ENCODE peak calls at places on chromosomes 11 and 22, in seven cellular contexts. One of them, this sample, is unnamed.

GRCh38 chr22:50696799-50697561 is 24.4 kb downstream of the SHANK3 start:
- DNase-seq in AG10803: peak
- DNase-seq in cardiac muscle cell: peak
- DNase-seq in adrenal gland: no peak
- DNase-seq in epithelial cell of esophagus: peak
- DNase-seq in fibroblast of the aortic adventitia: no peak
- DNase-seq in tibial nerve: no peak
- DNase-seq in this sample: no peak

GRCh38 chr11:88345408-88345807 is 7.9 kb upstream of the CTSC start:
- DNase-seq in AG10803: peak
- DNase-seq in cardiac muscle cell: no peak
- DNase-seq in adrenal gland: no peak
- DNase-seq in epithelial cell of esophagus: peak
- DNase-seq in fibroblast of the aortic adventitia: no peak
- DNase-seq in tibial nerve: no peak
- DNase-seq in this sample: no peak

GRCh38 chr11:626475-627272 is at the start of gene SCT:
- DNase-seq in AG10803: no peak
- DNase-seq in cardiac muscle cell: no peak
- DNase-seq in adrenal gland: no peak
- DNase-seq in epithelial cell of esophagus: no peak
- DNase-seq in fibroblast of the aortic adventitia: no peak
- DNase-seq in tibial nerve: no peak
- DNase-seq in this sample: no peak

GRCh38 chr11:66101055-66101454 is 31.0 kb downstream of the PACS1 start:
- DNase-seq in AG10803: no peak
- DNase-seq in cardiac muscle cell: no peak
- DNase-seq in adrenal gland: no peak
- DNase-seq in epithelial cell of esophagus: no peak
- DNase-seq in fibroblast of the aortic adventitia: no peak
- DNase-seq in tibial nerve: no peak
- DNase-seq in this sample: no peak

GRCh38 chr11:28463826-28464225 is 355.6 kb downstream of the METTL15 start:
- DNase-seq in AG10803: no peak
- DNase-seq in cardiac muscle cell: no peak
- DNase-seq in adrenal gland: no peak
- DNase-seq in epithelial cell of esophagus: peak
- DNase-seq in fibroblast of the aortic adventitia: peak
- DNase-seq in tibial nerve: no peak
- DNase-seq in this sample: no peak

GRCh38 chr22:47158457-47158856 is 396.0 kb downstream of the TBC1D22A start:
- DNase-seq in AG10803: no peak
- DNase-seq in cardiac muscle cell: no peak
- DNase-seq in adrenal gland: no peak
- DNase-seq in epithelial cell of esophagus: no peak
- DNase-seq in fibroblast of the aortic adventitia: no peak
- DNase-seq in tibial nerve: no peak
- DNase-seq in this sample: no peak

GRCh38 chr11:74532496-74533246 is 39.1 kb upstream of the LIPT2 start:
- DNase-seq in AG10803: no peak
- DNase-seq in cardiac muscle cell: no peak
- DNase-seq in adrenal gland: no peak
- DNase-seq in epithelial cell of esophagus: peak
- DNase-seq in fibroblast of the aortic adventitia: no peak
- DNase-seq in tibial nerve: no peak
- DNase-seq in this sample: no peak

GRCh38 chr11:62680825-62681240 is 2.0 kb upstream of the UBXN1 start:
- DNase-seq in AG10803: peak
- DNase-seq in cardiac muscle cell: peak
- DNase-seq in adrenal gland: peak
- DNase-seq in epithelial cell of esophagus: peak
- DNase-seq in fibroblast of the aortic adventitia: peak
- DNase-seq in tibial nerve: peak
- DNase-seq in this sample: no peak

GRCh38 chr22:35854334-35854733 is 136.7 kb downstream of the APOL5 start:
- DNase-seq in AG10803: no peak
- DNase-seq in cardiac muscle cell: no peak
- DNase-seq in adrenal gland: no peak
- DNase-seq in epithelial cell of esophagus: no peak
- DNase-seq in fibroblast of the aortic adventitia: no peak
- DNase-seq in tibial nerve: no peak
- DNase-seq in this sample: no peak

GRCh38 chr11:31959711-31960110 is 131.2 kb upstream of the RCN1 start:
- DNase-seq in AG10803: peak
- DNase-seq in cardiac muscle cell: no peak
- DNase-seq in adrenal gland: no peak
- DNase-seq in epithelial cell of esophagus: peak
- DNase-seq in fibroblast of the aortic adventitia: peak
- DNase-seq in tibial nerve: no peak
- DNase-seq in this sample: no peak

GRCh38 chr11:112460141-112460540 is 199.5 kb upstream of the PLET1 start:
- DNase-seq in AG10803: no peak
- DNase-seq in cardiac muscle cell: no peak
- DNase-seq in adrenal gland: no peak
- DNase-seq in epithelial cell of esophagus: no peak
- DNase-seq in fibroblast of the aortic adventitia: no peak
- DNase-seq in tibial nerve: no peak
- DNase-seq in this sample: no peak

GRCh38 chr11:35111171-35112055 is 27.6 kb upstream of the CD44 start:
- DNase-seq in AG10803: peak
- DNase-seq in cardiac muscle cell: no peak
- DNase-seq in adrenal gland: peak
- DNase-seq in epithelial cell of esophagus: peak
- DNase-seq in fibroblast of the aortic adventitia: peak
- DNase-seq in tibial nerve: no peak
- DNase-seq in this sample: no peak

GRCh38 chr11:103395612-103396011 is 286.4 kb downstream of the DYNC2H1 start:
- DNase-seq in AG10803: peak
- DNase-seq in cardiac muscle cell: no peak
- DNase-seq in adrenal gland: no peak
- DNase-seq in epithelial cell of esophagus: peak
- DNase-seq in fibroblast of the aortic adventitia: peak
- DNase-seq in tibial nerve: no peak
- DNase-seq in this sample: peak

GRCh38 chr11:122751298-122752070 is 86.8 kb upstream of the CRTAM start:
- DNase-seq in AG10803: peak
- DNase-seq in cardiac muscle cell: no peak
- DNase-seq in adrenal gland: no peak
- DNase-seq in epithelial cell of esophagus: peak
- DNase-seq in fibroblast of the aortic adventitia: peak
- DNase-seq in tibial nerve: no peak
- DNase-seq in this sample: no peak

GRCh38 chr11:61359541-61359940 is 2.1 kb downstream of the CYB561A3 start:
- DNase-seq in AG10803: no peak
- DNase-seq in cardiac muscle cell: no peak
- DNase-seq in adrenal gland: no peak
- DNase-seq in epithelial cell of esophagus: no peak
- DNase-seq in fibroblast of the aortic adventitia: no peak
- DNase-seq in tibial nerve: no peak
- DNase-seq in this sample: no peak
- H3K4me3 ChIP-seq in AG10803: no peak
- H3K4me3 ChIP-seq in cardiac muscle cell: no peak
- H3K4me3 ChIP-seq in adrenal gland: peak
- H3K4me3 ChIP-seq in epithelial cell of esophagus: no peak
- H3K4me3 ChIP-seq in fibroblast of the aortic adventitia: peak
- H3K4me3 ChIP-seq in tibial nerve: no peak
- H3K4me3 ChIP-seq in this sample: no peak

DNA sequence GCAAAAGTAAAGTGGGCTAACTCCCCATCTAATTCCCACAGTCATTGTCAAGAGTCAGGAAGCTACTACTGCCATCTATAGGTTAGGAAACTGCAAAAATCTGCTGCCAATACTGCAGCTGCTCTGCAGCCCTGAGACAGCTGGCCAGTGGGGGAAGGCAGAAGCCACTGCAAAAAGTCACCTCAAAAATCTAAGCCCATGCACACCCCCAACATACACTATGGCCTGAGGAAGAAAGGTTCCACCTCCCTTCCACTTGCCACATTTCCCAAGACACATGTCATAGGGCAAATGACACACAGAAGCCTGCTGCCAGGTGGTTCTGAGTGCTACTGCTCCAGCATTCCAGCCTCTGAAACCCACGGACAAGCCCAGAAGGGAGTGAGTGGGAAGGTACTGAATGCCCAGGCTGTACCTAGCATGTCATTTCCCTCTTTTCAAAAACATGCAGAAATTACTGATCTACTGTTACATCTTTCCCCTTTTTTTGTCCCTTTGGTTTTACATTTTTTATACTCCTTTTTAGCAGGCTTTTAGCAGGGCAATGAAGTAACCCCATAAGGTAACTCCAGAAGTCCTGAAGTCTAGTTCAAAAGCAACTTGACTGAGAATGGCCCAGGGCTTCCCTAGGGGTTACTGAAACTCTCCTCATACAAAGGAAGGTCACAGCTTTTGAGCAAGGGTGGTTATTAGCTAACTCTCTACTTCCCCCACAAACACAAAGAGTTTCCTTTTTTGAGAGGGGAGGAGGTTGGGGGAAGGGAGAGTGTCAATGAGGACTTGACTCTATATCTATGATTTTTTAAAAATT is 36.8 kb downstream of the DGCR2 start:
- DNase-seq in AG10803: peak
- DNase-seq in cardiac muscle cell: no peak
- DNase-seq in adrenal gland: no peak
- DNase-seq in epithelial cell of esophagus: peak
- DNase-seq in fibroblast of the aortic adventitia: peak
- DNase-seq in tibial nerve: no peak
- DNase-seq in this sample: no peak
- TF ChIP-seq CTCF in AG10803: peak
- TF ChIP-seq CTCF in cardiac muscle cell: peak
- TF ChIP-seq CTCF in adrenal gland: peak
- TF ChIP-seq CTCF in epithelial cell of esophagus: peak
- TF ChIP-seq CTCF in fibroblast of the aortic adventitia: peak
- TF ChIP-seq CTCF in tibial nerve: no peak
- TF ChIP-seq CTCF in this sample: peak

GRCh38 chr22:29798318-29798717 is 31.1 kb downstream of the UQCR10 start:
- DNase-seq in AG10803: peak
- DNase-seq in cardiac muscle cell: no peak
- DNase-seq in adrenal gland: no peak
- DNase-seq in epithelial cell of esophagus: no peak
- DNase-seq in fibroblast of the aortic adventitia: no peak
- DNase-seq in tibial nerve: no peak
- DNase-seq in this sample: no peak
- H3K4me3 ChIP-seq in AG10803: no peak
- H3K4me3 ChIP-seq in cardiac muscle cell: no peak
- H3K4me3 ChIP-seq in adrenal gland: peak
- H3K4me3 ChIP-seq in epithelial cell of esophagus: no peak
- H3K4me3 ChIP-seq in fibroblast of the aortic adventitia: no peak
- H3K4me3 ChIP-seq in tibial nerve: no peak
- H3K4me3 ChIP-seq in this sample: no peak

GRCh38 chr22:40137132-40137531 is 40.6 kb upstream of the TNRC6B start:
- DNase-seq in AG10803: no peak
- DNase-seq in cardiac muscle cell: no peak
- DNase-seq in adrenal gland: no peak
- DNase-seq in epithelial cell of esophagus: no peak
- DNase-seq in fibroblast of the aortic adventitia: no peak
- DNase-seq in tibial nerve: no peak
- DNase-seq in this sample: no peak
- TF ChIP-seq CTCF in AG10803: no peak
- TF ChIP-seq CTCF in cardiac muscle cell: no peak
- TF ChIP-seq CTCF in adrenal gland: no peak
- TF ChIP-seq CTCF in epithelial cell of esophagus: no peak
- TF ChIP-seq CTCF in fibroblast of the aortic adventitia: no peak
- TF ChIP-seq CTCF in tibial nerve: no peak
- TF ChIP-seq CTCF in this sample: no peak

DNA sequence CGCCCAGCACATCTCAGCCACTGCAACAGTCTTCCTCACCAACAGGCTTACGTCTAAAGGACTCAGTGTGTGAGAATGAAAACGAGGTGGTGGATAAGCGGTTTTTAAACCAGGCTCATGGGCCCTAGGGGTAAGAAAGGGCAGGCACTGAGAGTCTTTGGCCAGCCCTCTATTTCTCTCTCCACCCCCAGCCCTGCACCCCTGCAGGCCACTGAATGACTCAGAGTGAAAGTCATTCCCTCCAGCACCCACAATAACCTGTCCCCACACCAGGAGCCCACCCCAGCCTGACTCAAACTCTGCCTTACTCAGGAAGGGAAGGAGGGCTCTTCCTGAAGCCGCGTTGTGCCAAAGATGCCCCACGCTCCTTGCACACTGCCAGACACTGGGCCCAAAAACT is 72.0 kb downstream of the LARGE1 start:
- DNase-seq in AG10803: no peak
- DNase-seq in cardiac muscle cell: no peak
- DNase-seq in adrenal gland: no peak
- DNase-seq in epithelial cell of esophagus: no peak
- DNase-seq in fibroblast of the aortic adventitia: no peak
- DNase-seq in tibial nerve: no peak
- DNase-seq in this sample: no peak
- H3K4me3 ChIP-seq in AG10803: no peak
- H3K4me3 ChIP-seq in cardiac muscle cell: no peak
- H3K4me3 ChIP-seq in adrenal gland: no peak
- H3K4me3 ChIP-seq in epithelial cell of esophagus: no peak
- H3K4me3 ChIP-seq in fibroblast of the aortic adventitia: no peak
- H3K4me3 ChIP-seq in tibial nerve: no peak
- H3K4me3 ChIP-seq in this sample: no peak

DNA sequence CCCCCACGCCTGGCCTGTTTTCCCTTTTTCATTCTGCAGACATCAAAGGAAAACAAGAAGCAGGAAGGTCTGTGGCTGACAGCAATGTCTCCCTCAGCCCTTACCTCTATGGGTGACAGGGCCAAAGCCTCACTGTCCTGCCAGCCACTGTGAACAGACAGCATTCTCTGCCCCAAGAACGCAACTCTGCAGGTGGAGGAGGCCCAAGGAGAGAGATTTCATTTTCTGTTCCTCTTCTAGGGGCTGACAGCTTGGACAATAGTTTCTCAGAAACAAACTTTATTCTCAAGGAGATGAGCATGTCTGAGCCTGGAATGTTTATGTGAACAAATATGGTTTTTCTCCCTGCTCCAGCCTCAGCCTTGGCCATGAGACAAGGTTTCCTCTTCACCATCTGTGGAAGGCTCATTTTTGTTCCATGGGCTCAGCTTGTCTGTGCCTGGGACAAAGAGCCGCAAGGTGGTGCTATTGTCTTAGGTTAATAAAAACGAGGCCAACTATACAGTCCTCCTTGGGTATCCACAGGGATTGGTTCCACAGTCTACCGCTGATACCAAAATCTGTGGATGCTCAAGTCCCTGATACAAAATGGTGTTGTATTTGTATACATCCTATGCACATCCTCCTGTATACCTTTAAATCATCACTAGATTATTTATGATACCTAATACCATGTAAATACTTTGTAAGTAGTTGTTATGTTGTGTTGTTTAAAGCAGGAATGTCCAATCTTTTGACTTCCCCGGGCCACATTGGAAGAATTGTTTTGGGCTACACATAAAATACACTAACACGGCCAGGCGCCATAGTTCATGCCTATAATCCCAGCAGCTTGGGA is 5.8 kb downstream of the PIWIL3 start:
- DNase-seq in AG10803: peak
- DNase-seq in cardiac muscle cell: peak
- DNase-seq in adrenal gland: peak
- DNase-seq in epithelial cell of esophagus: peak
- DNase-seq in fibroblast of the aortic adventitia: peak
- DNase-seq in tibial nerve: peak
- DNase-seq in this sample: peak
- TF ChIP-seq CTCF in AG10803: peak
- TF ChIP-seq CTCF in cardiac muscle cell: peak
- TF ChIP-seq CTCF in adrenal gland: peak
- TF ChIP-seq CTCF in epithelial cell of esophagus: peak
- TF ChIP-seq CTCF in fibroblast of the aortic adventitia: peak
- TF ChIP-seq CTCF in tibial nerve: peak
- TF ChIP-seq CTCF in this sample: peak

DNA sequence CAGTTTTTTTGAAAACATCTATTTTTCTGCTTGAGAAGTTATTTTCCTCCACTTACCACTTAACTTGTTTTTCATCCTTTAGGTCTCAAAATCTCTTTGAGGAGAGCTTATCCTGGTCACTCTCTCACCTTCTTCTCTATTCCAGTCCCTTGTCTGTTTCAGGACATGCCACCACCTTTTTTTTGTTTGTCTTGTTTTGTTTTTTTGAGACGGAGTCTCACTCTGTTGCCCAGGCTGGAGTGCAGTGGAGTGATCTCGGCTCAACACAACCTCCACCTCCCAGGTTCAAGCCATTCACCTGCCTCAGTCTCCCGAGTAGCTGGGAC is 4.6 kb upstream of the BCL2L13 start:
- DNase-seq in AG10803: no peak
- DNase-seq in cardiac muscle cell: no peak
- DNase-seq in adrenal gland: no peak
- DNase-seq in epithelial cell of esophagus: no peak
- DNase-seq in fibroblast of the aortic adventitia: no peak
- DNase-seq in tibial nerve: no peak
- DNase-seq in this sample: no peak
- H3K4me3 ChIP-seq in AG10803: no peak
- H3K4me3 ChIP-seq in cardiac muscle cell: no peak
- H3K4me3 ChIP-seq in adrenal gland: no peak
- H3K4me3 ChIP-seq in epithelial cell of esophagus: no peak
- H3K4me3 ChIP-seq in fibroblast of the aortic adventitia: no peak
- H3K4me3 ChIP-seq in tibial nerve: no peak
- H3K4me3 ChIP-seq in this sample: no peak

This sample was measured in AG04449.